ENCODE peak calls at places on chromosomes 4 and X, in four cellular contexts. K is prostate gland, C is uterus, W is lower leg skin. F is an unnamed sample.

GRCh38 chr4:15147709-15148651 is 145.7 kb downstream of the CPEB2 start:
- DNase-seq in K (no peak), C (no peak), W (no peak), F (no peak)

GRCh38 chr4:123488916-123489315 is 92.3 kb downstream of the SPRY1 start:
- DNase-seq in K (no peak), C (no peak), W (no peak), F (peak)

GRCh38 chr4:119103263-119103662 is 32.4 kb upstream of the MYOZ2 start:
- DNase-seq in K (no peak), C (peak), W (no peak), F (peak)

GRCh38 chr4:19130836-19131235 is 1109.3 kb upstream of the LCORL start:
- DNase-seq in K (no peak), C (no peak), W (no peak), F (no peak)

GRCh38 chr4:105186701-105187158 is 40.1 kb downstream of the TET2 start:
- DNase-seq in K (no peak), C (no peak), W (no peak), F (no peak)

GRCh38 chrX:18946157-18946556 is 37.8 kb downstream of the PHKA2 start:
- DNase-seq in K (no peak), C (no peak), W (no peak), F (no peak)

GRCh38 chr4:122917731-122918130 is 4.7 kb downstream of the NUDT6 start:
- DNase-seq in K (no peak), C (no peak), W (no peak), F (no peak)

GRCh38 chrX:3549442-3549875 is 164.0 kb downstream of the PRKX start:
- DNase-seq in K (no peak), C (no peak), W (no peak), F (no peak)

GRCh38 chr4:37389967-37390580 is 145.5 kb downstream of the NWD2 start:
- DNase-seq in K (peak), C (no peak), W (peak), F (no peak)

GRCh38 chr4:113094802-113095201 is 45.3 kb downstream of the ANK2 start:
- DNase-seq in K (no peak), C (no peak), W (no peak), F (no peak)

GRCh38 chrX:38985375-38985774 is 184.1 kb downstream of the MID1IP1 start:
- DNase-seq in K (no peak), C (no peak), W (no peak), F (no peak)

GRCh38 chr4:2962614-2963184 is 507 bp downstream of the NOP14 start:
- DNase-seq in K (no peak), C (no peak), W (no peak), F (no peak)

GRCh38 chr4:61277785-61278184 is 77.7 kb downstream of the ADGRL3 start:
- DNase-seq in K (no peak), C (no peak), W (no peak), F (no peak)

GRCh38 chrX:106672527-106672926 is 54.0 kb upstream of the RNF128 start:
- DNase-seq in K (peak), C (no peak), W (peak), F (no peak)

GRCh38 chr4:113874480-113874879 is 105.0 kb downstream of the ARSJ start:
- DNase-seq in K (no peak), C (no peak), W (no peak), F (no peak)

GRCh38 chrX:44675364-44676024 is 132.8 kb upstream of the FUNDC1 start:
- DNase-seq in K (peak), C (peak), W (peak), F (peak)

GRCh38 chr4:105129286-105129685 is 17.4 kb upstream of the TET2 start:
- DNase-seq in K (no peak), C (no peak), W (no peak), F (no peak)

GRCh38 chr4:8459867-8460453 is 19.4 kb downstream of the TRMT44 start:
- DNase-seq in K (no peak), C (no peak), W (no peak), F (no peak)

GRCh38 chr4:41133619-41134018 is 80.7 kb downstream of the APBB2 start:
- DNase-seq in K (no peak), C (no peak), W (no peak), F (no peak)

GRCh38 chr4:101014417-101014816 is 332.9 kb downstream of the PPP3CA start:
- DNase-seq in K (no peak), C (no peak), W (no peak), F (no peak)

GRCh38 chrX:12954376-12954775 is 20.5 kb upstream of the TMSB4X start:
- DNase-seq in K (no peak), C (no peak), W (no peak), F (no peak)

GRCh38 chr4:148643851-148644250 is 201.6 kb upstream of the NR3C2 start:
- DNase-seq in K (no peak), C (no peak), W (no peak), F (no peak)

GRCh38 chr4:107034091-107034698 is 1.9 kb downstream of the DKK2 start:
- DNase-seq in K (peak), C (peak), W (peak), F (no peak)

GRCh38 chrX:18938710-18939109 is 45.2 kb downstream of the PHKA2 start:
- DNase-seq in K (no peak), C (no peak), W (no peak), F (no peak)

GRCh38 chr4:14264437-14264836 is 636.9 kb upstream of the BOD1L1 start:
- DNase-seq in K (no peak), C (no peak), W (no peak), F (no peak)

GRCh38 chr4:181819951-181820350 is 423.3 kb upstream of the TENM3 start:
- DNase-seq in K (no peak), C (no peak), W (no peak), F (no peak)

GRCh38 chr4:183321079-183321478 is 1.0 kb upstream of the CLDN22 start:
- DNase-seq in K (no peak), C (no peak), W (no peak), F (no peak)

GRCh38 chrX:71118985-71119535 is 664 bp downstream of the MED12 start:
- DNase-seq in K (no peak), C (no peak), W (no peak), F (no peak)

GRCh38 chrX:71117358-71117757 is 1.0 kb upstream of the MED12 start:
- DNase-seq in K (no peak), C (no peak), W (no peak), F (no peak)

GRCh38 chrX:71118032-71118984 is at the start of gene MED12:
- DNase-seq in K (peak), C (peak), W (peak), F (peak)
- TF ChIP-seq POLR2A in K (peak), C (peak), W (no peak), F (peak)

GRCh38 chr4:24584175-24584850 is at the start of gene DHX15:
- DNase-seq in K (peak), C (peak), W (peak), F (peak)
- TF ChIP-seq POLR2A in K (peak), C (peak), W (no peak), F (peak)

GRCh38 chr4:1249148-1249730 is 309 bp upstream of the CTBP1 start:
- DNase-seq in K (peak), C (peak), W (no peak), F (peak)
- TF ChIP-seq POLR2A in K (peak), C (no peak), W (no peak), F (no peak)

DNA sequence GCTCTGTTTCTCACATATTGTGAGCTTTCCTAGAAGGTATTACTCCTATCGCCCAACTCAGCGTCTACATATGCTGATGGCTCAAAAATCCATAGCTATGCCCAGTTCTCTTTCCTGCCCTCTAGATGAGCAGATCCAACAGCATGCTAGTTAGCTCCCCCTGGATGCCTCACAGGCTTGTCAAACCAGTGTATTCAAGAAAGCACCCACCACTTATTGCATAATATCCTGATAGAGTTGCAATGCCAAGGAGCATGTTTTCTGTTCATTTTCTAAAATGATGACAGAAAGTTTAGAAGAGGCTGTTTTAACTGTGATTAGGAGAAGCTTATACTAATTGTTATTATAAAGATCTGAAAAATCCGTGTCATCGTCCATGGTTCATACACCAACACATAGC is 1.9 kb upstream of the PACRGL start:
- DNase-seq in K (no peak), C (no peak), W (no peak), F (no peak)
- TF ChIP-seq POLR2A in K (no peak), C (no peak), W (no peak), F (no peak)

GRCh38 chrX:153989971-153990655 is 17.6 kb downstream of the TMEM187 start:
- DNase-seq in K (no peak), C (no peak), W (no peak), F (no peak)

GRCh38 chrX:153993079-153993478 is 20.5 kb downstream of the TMEM187 start:
- DNase-seq in K (no peak), C (no peak), W (no peak), F (no peak)

GRCh38 chrX:153993978-153994377 is 21.4 kb downstream of the TMEM187 start:
- DNase-seq in K (no peak), C (no peak), W (no peak), F (no peak)

GRCh38 chrX:153991013-153991580 is 18.5 kb downstream of the TMEM187 start:
- DNase-seq in K (no peak), C (no peak), W (no peak), F (no peak)

DNA sequence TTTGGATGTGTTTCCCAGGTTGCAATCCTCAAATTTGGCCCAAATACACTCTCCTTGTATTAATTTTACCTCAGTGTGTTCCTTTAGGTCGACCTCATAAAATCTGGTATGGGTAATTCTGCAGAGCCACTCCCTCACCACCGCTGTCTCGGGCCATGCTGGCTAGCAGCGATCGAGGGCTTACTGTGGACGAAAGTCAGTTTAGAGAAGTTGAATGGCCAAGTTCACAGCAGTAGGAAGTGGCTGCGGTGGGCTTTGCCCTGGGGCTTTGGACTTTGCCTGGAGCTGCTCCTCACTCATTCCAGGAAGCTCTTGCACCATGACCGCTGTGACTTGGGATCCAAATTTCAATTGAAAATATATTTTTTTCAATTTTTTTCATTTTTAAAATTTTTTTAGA is 19.6 kb downstream of the TMEM187 start:
- DNase-seq in K (no peak), C (no peak), W (no peak), F (no peak)
- TF ChIP-seq POLR2A in K (no peak), C (no peak), W (no peak), F (no peak)

GRCh38 chrX:1506916-1507315 is 30.1 kb downstream of the P2RY8 start:
- DNase-seq in K (no peak), C (no peak), W (no peak), F (no peak)

GRCh38 chrX:1511829-1512228 is 25.2 kb downstream of the P2RY8 start:
- DNase-seq in K (no peak), C (no peak), W (no peak), F (no peak)

GRCh38 chrX:1502853-1503252 is 34.1 kb downstream of the P2RY8 start:
- DNase-seq in K (no peak), C (no peak), W (no peak), F (no peak)

GRCh38 chrX:1511150-1511549 is 25.8 kb downstream of the P2RY8 start:
- DNase-seq in K (no peak), C (no peak), W (no peak), F (no peak)

DNA sequence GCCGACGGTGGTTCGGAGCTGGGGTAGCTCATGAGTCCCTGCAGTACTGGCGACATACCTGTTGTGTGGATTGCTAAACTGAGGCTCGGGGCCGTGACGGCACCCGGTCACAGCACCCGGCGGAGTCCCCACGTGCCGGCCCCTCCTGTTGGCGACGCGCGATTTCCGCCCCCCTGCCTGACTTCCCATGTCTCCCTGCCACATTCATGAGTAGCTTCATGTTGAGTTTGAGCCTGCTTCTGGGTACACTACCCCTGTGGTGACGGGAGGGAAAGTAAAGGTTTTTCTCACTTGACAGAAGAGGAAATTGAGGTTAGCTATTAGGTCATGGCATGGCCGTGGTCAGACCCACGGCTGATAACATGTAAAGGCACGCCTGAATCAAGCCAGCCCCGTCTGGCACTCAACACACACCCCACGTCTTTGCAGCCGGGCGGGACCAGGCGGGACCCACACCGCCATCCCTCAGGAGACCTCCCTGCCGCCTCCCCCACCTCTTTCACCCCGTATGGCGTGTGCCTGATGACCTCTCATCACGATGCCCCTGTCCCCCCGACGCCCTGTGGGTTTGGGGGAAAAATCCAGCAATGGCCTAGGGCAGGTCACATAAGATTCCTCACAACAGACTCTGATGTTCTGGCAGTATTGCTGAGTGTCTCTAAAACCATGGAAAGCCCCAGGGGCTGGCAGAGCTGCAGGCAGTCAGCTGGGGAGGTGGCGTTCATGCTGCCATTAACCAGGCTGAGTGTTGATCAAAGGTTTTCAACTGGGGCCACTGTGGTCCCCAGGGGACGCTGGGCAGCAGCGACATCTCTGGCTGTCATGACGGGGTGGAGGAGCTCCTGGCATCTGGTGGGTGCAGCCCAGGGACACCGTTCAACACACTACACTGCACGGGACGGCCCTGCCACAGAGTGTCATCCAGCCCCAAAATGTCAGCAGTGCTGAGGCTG is 29.2 kb downstream of the P2RY8 start:
- DNase-seq in K (no peak), C (no peak), W (no peak), F (no peak)
- TF ChIP-seq POLR2A in K (no peak), C (no peak), W (no peak), F (no peak)

DNA sequence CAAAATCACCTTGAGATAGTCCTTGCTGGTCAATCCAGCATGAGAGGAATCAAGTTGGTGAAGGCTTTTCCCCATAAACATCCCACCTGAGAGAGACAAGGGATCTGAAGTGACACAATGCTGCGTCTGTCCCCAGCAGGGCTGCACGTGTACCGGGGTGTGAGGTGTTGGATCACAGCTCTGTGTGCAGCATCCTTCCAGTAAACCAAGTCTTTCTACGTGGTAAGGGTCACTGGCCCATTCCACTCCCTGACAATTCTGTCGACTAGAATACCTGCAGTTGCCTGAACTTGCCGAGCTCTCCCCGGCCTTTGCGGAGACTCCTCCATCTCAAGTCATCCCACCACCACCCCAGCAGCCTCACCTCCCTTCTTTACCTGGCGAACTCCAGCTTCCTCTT is 14.8 kb downstream of the HELT start:
- DNase-seq in K (no peak), C (no peak), W (no peak), F (no peak)
- TF ChIP-seq POLR2A in K (no peak), C (no peak), W (no peak), F (no peak)

GRCh38 chr4:99352602-99353580 is at the start of gene ADH1C:
- DNase-seq in K (peak), C (no peak), W (no peak), F (no peak)
- TF ChIP-seq POLR2A in K (no peak), C (no peak), W (no peak), F (no peak)

F was measured in H54.